ENCODE peak calls at places on chromosomes 13 and 19, in four cellular contexts. I is K562, Y is GM12891, K is GM12878. L is an unnamed sample.

GRCh38 chr19:17279436-17279835 is 2.3 kb upstream of the ANKLE1 start:
- DNase-seq in I (no peak), Y (no peak), K (no peak), L (no peak)

GRCh38 chr19:51713319-51714285 is 10.2 kb downstream of the HAS1 start:
- DNase-seq in I (no peak), Y (no peak), K (no peak), L (no peak)

GRCh38 chr13:20182231-20182846 is 10.4 kb downstream of the GJB2 start:
- DNase-seq in I (peak), Y (peak), K (peak), L (peak)

GRCh38 chr13:97574926-97575325 is 141.0 kb downstream of the RAP2A start:
- DNase-seq in I (no peak), Y (no peak), K (no peak), L (peak)

GRCh38 chr13:112328936-112329335 is 47.2 kb upstream of the SPACA7 start:
- DNase-seq in I (no peak), Y (no peak), K (no peak), L (no peak)

GRCh38 chr19:14347999-14348889 is 33.0 kb upstream of the ADGRE5 start:
- DNase-seq in I (peak), Y (peak), K (no peak), L (no peak)

GRCh38 chr13:112704634-112705145 is 14.9 kb downstream of the ATP11A start:
- DNase-seq in I (no peak), Y (no peak), K (no peak), L (no peak)

GRCh38 chr13:44760434-44760833 is 184.3 kb upstream of the TSC22D1 start:
- DNase-seq in I (no peak), Y (no peak), K (no peak), L (no peak)

GRCh38 chr13:85261757-85262346 is 537.4 kb downstream of the SLITRK6 start:
- DNase-seq in I (no peak), Y (no peak), K (no peak), L (no peak)

GRCh38 chr13:49908637-49909036 is 27.5 kb downstream of the SPRYD7 start:
- DNase-seq in I (no peak), Y (no peak), K (no peak), L (no peak)

GRCh38 chr13:67048084-67048792 is 181.9 kb downstream of the PCDH9 start:
- DNase-seq in I (no peak), Y (no peak), K (no peak), L (no peak)

GRCh38 chr19:34405892-34406660 is 1.9 kb downstream of the PDCD2L start:
- DNase-seq in I (no peak), Y (no peak), K (no peak), L (no peak)

GRCh38 chr13:114315074-114315785 is 927 bp downstream of the CHAMP1 start:
- DNase-seq in I (no peak), Y (no peak), K (no peak), L (no peak)

GRCh38 chr13:113044431-113045114 is 61.0 kb upstream of the F7 start:
- DNase-seq in I (no peak), Y (no peak), K (no peak), L (no peak)

GRCh38 chr13:66933527-66933926 is 296.6 kb downstream of the PCDH9 start:
- DNase-seq in I (no peak), Y (no peak), K (no peak), L (no peak)

GRCh38 chr19:11166281-11167142 is 10.9 kb upstream of the SPC24 start:
- DNase-seq in I (no peak), Y (no peak), K (no peak), L (no peak)

GRCh38 chr13:100560498-100561215 is 27.9 kb downstream of the GGACT start:
- DNase-seq in I (no peak), Y (no peak), K (no peak), L (no peak)

GRCh38 chr13:36475468-36475867 is 43.2 kb downstream of the CCNA1 start:
- DNase-seq in I (no peak), Y (no peak), K (no peak), L (no peak)

GRCh38 chr19:49580264-49581006 is at the start of gene NOSIP:
- DNase-seq in I (peak), Y (peak), K (peak), L (peak)

GRCh38 chr19:4896372-4896771 is 6.3 kb downstream of the ARRDC5 start:
- DNase-seq in I (no peak), Y (no peak), K (no peak), L (peak)

GRCh38 chr19:13841339-13842293 is 35.3 kb upstream of the NANOS3 start:
- DNase-seq in I (no peak), Y (no peak), K (no peak), L (peak)

GRCh38 chr13:97194473-97194872 is 27.7 kb upstream of the MBNL2 start:
- DNase-seq in I (no peak), Y (no peak), K (no peak), L (no peak)

GRCh38 chr19:17404015-17404414 is 1.4 kb downstream of the BST2 start:
- DNase-seq in I (peak), Y (no peak), K (no peak), L (no peak)

GRCh38 chr19:45499196-45500180 is 1.2 kb downstream of the PPM1N start:
- DNase-seq in I (peak), Y (no peak), K (no peak), L (no peak)

GRCh38 chr19:35723671-35724070 is 5.9 kb downstream of the KMT2B start:
- DNase-seq in I (no peak), Y (no peak), K (no peak), L (no peak)

GRCh38 chr19:15251010-15251748 is 18.9 kb upstream of the EPHX3 start:
- DNase-seq in I (no peak), Y (no peak), K (no peak), L (no peak)

GRCh38 chr19:40217921-40218890 is at the start of gene TTC9B:
- DNase-seq in I (peak), Y (no peak), K (no peak), L (no peak)

GRCh38 chr19:49552749-49553148 is 24.9 kb downstream of the RCN3 start:
- DNase-seq in I (no peak), Y (no peak), K (no peak), L (no peak)

GRCh38 chr13:103883152-103883551 is 816.9 kb upstream of the SLC10A2 start:
- DNase-seq in I (no peak), Y (no peak), K (no peak), L (no peak)

GRCh38 chr19:58279042-58279924 is 528 bp downstream of the ZNF8 start:
- DNase-seq in I (peak), Y (peak), K (no peak), L (no peak)

GRCh38 chr19:42396248-42396541 is 6.1 kb upstream of the CNFN start:
- DNase-seq in I (no peak), Y (no peak), K (no peak), L (peak)

GRCh38 chr13:26482451-26483197 is 74.9 kb upstream of the WASF3 start:
- DNase-seq in I (peak), Y (peak), K (peak), L (peak)

GRCh38 chr19:28715157-28715556 is 497.8 kb downstream of the UQCRFS1 start:
- DNase-seq in I (no peak), Y (no peak), K (no peak), L (peak)

GRCh38 chr19:14333101-14333871 is 48.0 kb upstream of the ADGRE5 start:
- DNase-seq in I (peak), Y (no peak), K (no peak), L (no peak)

GRCh38 chr13:40613192-40613818 is 53.1 kb downstream of the FOXO1 start:
- DNase-seq in I (no peak), Y (no peak), K (peak), L (no peak)

GRCh38 chr13:109162248-109163051 is 533.0 kb downstream of the MYO16 start:
- DNase-seq in I (no peak), Y (peak), K (peak), L (peak)

GRCh38 chr19:44111910-44112463 is 1.2 kb upstream of the ZNF225 start:
- DNase-seq in I (no peak), Y (no peak), K (no peak), L (peak)

GRCh38 chr13:99646866-99647592 is 145.8 kb downstream of the TM9SF2 start:
- DNase-seq in I (no peak), Y (no peak), K (no peak), L (no peak)

GRCh38 chr19:52734340-52734892 is 428 bp downstream of the ZNF611 start:
- DNase-seq in I (peak), Y (no peak), K (no peak), L (no peak)

GRCh38 chr13:74683411-74683810 is 549.2 kb upstream of the KLF12 start:
- DNase-seq in I (no peak), Y (no peak), K (no peak), L (no peak)
- TF ChIP-seq SPI1 in I (no peak), Y (no peak), K (no peak), L (no peak)

GRCh38 chr13:102142473-102142826 is 259.4 kb downstream of the FGF14 start:
- DNase-seq in I (no peak), Y (no peak), K (no peak), L (no peak)
- TF ChIP-seq POLR2AphosphoS5 in I (no peak), Y (no peak), K (no peak), L (no peak)

DNA sequence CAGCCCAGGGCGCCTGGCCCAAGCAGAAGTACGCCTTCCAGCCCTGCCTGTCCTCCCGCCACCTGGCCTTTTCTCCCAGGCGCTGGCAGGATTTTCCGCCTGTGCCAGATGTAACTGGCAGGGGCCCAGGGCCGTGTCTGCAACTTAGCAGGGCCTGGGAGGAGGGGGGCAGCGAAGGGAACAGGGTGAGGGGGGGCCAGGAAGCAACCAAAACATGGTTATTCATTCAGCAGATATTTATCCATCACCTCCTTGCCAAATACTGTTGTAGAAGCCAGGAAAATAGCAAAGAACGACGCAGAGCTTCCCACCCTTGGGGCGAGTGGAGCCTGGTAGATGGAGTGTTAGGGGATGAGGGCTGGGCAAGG is 5.6 kb downstream of the TLE6 start:
- DNase-seq in I (no peak), Y (no peak), K (no peak), L (no peak)
- TF ChIP-seq SPI1 in I (no peak), Y (no peak), K (no peak), L (no peak)

GRCh38 chr19:54206831-54207177 is 6.1 kb downstream of the RPS9 start:
- DNase-seq in I (no peak), Y (no peak), K (no peak), L (peak)
- TF ChIP-seq POLR2AphosphoS5 in I (peak), Y (peak), K (no peak), L (no peak)

DNA sequence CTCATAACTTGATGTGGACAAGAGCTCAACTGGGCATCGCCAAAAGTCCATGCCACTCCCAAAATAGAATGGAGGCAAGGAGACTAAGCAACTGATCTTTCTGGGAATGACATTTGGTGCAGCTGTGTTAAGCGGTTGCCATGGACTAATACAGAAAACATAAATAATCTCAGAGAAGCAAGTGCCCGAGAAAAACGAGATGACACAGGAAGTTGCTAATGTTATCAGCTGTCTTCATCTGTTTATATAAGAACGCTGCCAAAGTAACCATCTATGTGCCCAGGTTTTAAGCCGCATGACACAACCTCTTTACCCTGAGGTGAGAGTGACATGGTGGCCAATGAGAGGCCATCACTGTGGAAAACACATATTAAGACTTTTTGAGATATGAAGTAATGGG is 54.9 kb upstream of the SACS start:
- DNase-seq in I (no peak), Y (no peak), K (no peak), L (no peak)
- TF ChIP-seq SPI1 in I (no peak), Y (no peak), K (no peak), L (no peak)

DNA sequence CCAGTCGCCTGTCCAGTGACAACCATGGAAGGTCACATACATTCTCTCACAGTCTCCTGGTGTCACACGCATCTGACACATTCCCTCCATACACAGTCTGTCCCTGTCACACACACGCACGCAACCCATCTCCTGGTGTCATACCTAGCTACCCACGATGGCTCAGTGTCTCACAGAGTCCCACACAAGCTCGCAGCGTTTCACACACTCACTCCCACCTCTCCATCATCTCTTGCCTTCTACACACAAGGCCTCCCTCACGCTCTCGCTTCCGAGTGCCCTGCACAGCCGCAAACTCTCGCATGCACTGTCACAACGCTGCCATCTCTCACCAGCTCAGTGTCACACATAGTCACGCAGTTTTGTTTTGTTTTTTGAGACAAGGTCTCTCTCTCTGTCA is 1.2 kb upstream of the GNG8 start:
- DNase-seq in I (no peak), Y (no peak), K (no peak), L (no peak)
- TF ChIP-seq POLR2AphosphoS5 in I (no peak), Y (no peak), K (no peak), L (no peak)

DNA sequence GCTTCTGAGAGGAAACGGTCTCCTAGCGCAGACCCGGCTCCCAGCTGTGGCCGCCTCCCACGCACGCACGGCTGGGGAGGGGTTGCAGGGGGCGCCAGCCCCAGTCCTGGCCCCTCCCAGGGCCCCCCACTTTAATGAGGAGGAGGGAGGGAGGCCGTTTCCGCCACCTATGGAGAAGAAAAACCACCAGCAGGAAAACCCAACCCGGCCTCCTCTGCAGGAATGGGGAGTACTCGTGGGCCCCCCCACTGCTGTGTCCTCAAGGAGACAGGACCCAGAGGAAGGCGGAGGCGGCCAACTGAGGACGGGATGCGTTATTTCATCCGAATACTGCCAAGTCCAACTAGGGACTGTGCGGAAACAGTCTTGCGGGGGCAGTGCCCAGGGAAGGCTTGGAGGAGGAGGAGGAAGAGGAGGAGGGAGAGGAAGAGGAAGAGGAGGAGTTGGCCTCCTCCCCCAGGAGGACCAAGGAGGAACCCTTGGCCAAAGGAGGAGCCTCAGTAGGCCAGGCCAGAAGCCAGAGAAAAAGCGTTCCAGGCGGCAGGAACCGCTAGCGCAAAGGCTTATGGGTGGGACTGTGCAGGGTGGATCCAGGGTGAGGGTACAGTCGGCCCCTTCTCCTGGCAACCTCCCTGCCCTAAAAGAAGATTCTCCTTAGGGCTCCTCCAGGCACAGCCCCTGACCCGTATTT is 3.9 kb upstream of the SSBP4 start:
- DNase-seq in I (peak), Y (no peak), K (no peak), L (peak)
- TF ChIP-seq SPI1 in I (peak), Y (no peak), K (peak), L (peak)

DNA sequence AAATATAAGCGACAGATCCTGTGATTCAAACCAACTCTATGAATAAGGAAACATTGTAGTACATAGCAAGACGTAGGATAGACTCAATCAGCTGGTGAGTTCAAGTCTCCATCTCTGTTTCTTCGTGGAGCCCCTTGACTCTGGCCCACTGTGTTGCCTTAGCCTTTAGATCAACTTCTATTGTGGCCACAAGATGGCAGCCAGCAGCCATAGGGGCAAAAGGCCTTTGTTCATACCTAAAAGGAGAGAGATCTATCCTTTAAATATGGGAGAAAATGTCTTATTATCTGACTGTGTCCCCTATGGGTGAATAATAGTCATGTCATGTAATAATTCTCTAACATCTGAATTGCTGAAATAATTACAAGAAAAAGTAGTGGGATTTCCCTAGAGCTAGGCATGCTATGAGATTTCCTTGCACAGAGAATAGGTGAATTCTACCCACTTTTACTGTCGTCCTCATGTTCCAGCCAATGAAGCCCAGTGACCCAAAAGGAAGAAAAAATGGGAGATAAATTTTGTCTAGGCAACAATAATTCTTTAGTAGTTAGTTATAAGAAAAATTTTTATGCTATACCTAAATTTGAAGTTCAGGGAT is 129.4 kb downstream of the PCDH20 start:
- DNase-seq in I (peak), Y (peak), K (no peak), L (no peak)
- TF ChIP-seq POLR2AphosphoS5 in I (no peak), Y (no peak), K (no peak), L (no peak)